ENCODE peak calls at places on chromosomes 12 and 14, in four cellular contexts. N, F, E and A are unnamed samples.

GRCh38 chr14:72567226-72567625 is 326.7 kb downstream of the DPF3 start:
- DNase-seq in N (no peak), F (no peak), E (no peak), A (no peak)

GRCh38 chr12:117875652-117876491 is 92.9 kb downstream of the KSR2 start:
- DNase-seq in N (no peak), F (no peak), E (peak; percentile 43), A (peak; percentile 83)

GRCh38 chr12:57049890-57050289 is at the start of gene MYO1A:
- DNase-seq in N (peak; percentile 22), F (peak; percentile 16), E (no peak), A (peak; percentile 17)

GRCh38 chr14:53458368-53458814 is 305.3 kb upstream of the DDHD1 start:
- DNase-seq in N (peak; percentile 72), F (peak; percentile 65), E (no peak), A (peak; percentile 43)

GRCh38 chr14:74475678-74476077 is 17.4 kb downstream of the NPC2 start:
- DNase-seq in N (no peak), F (peak; percentile 18), E (no peak), A (no peak)

GRCh38 chr14:80414080-80414479 is 202.8 kb upstream of the DIO2 start:
- DNase-seq in N (no peak), F (no peak), E (no peak), A (no peak)

GRCh38 chr14:74952697-74953484 is 2.5 kb downstream of the PGF start:
- DNase-seq in N (no peak), F (no peak), E (no peak), A (no peak)

GRCh38 chr14:83416476-83416875 is 1882.8 kb upstream of the SEL1L start:
- DNase-seq in N (no peak), F (no peak), E (no peak), A (no peak)

GRCh38 chr12:122891661-122892525 is 4.0 kb downstream of the VPS37B start:
- DNase-seq in N (peak; percentile 52), F (peak; percentile 96), E (no peak), A (peak; percentile 68)

GRCh38 chr12:50088577-50089335 is 3.6 kb downstream of the SMARCD1 start:
- DNase-seq in N (peak; percentile 80), F (peak; percentile 46), E (peak; percentile 54), A (no peak)

GRCh38 chr12:122841544-122842321 is 6.5 kb downstream of the HIP1R start:
- DNase-seq in N (no peak), F (peak; percentile 55), E (no peak), A (no peak)

GRCh38 chr14:53741379-53742225 is 215.0 kb downstream of the BMP4 start:
- DNase-seq in N (no peak), F (peak; percentile 35), E (no peak), A (no peak)

GRCh38 chr12:31431721-31432120 is 105.8 kb upstream of the SINHCAF start:
- DNase-seq in N (no peak), F (no peak), E (no peak), A (no peak)

GRCh38 chr12:50102648-50103309 is 1.0 kb upstream of the GPD1 start:
- DNase-seq in N (no peak), F (no peak), E (no peak), A (no peak)

GRCh38 chr12:127108360-127109215 is 1158.4 kb upstream of the TMEM132C start:
- DNase-seq in N (peak; percentile 71), F (peak; percentile 52), E (peak; percentile 36), A (peak; percentile 29)

GRCh38 chr12:58593557-58594304 is 326.6 kb downstream of the LRIG3 start:
- DNase-seq in N (no peak), F (peak; percentile 60), E (no peak), A (no peak)

GRCh38 chr12:2003676-2004112 is 563 bp downstream of the DCP1B start:
- DNase-seq in N (no peak), F (no peak), E (no peak), A (no peak)

GRCh38 chr12:104713444-104713843 is 244.6 kb downstream of the SLC41A2 start:
- DNase-seq in N (no peak), F (no peak), E (no peak), A (no peak)

GRCh38 chr14:65446159-65446558 is 33.6 kb downstream of the FUT8 start:
- DNase-seq in N (no peak), F (peak; percentile 17), E (no peak), A (no peak)

GRCh38 chr12:97503073-97503472 is 40.5 kb downstream of the RMST start:
- DNase-seq in N (no peak), F (no peak), E (no peak), A (no peak)

GRCh38 chr12:52901715-52902541 is 2.9 kb downstream of the KRT8 start:
- DNase-seq in N (no peak), F (no peak), E (no peak), A (no peak)

GRCh38 chr12:14185441-14186192 is 179.9 kb upstream of the ATF7IP start:
- DNase-seq in N (peak; percentile 49), F (peak; percentile 34), E (no peak), A (peak; percentile 57)

GRCh38 chr14:96592591-96593388 is 90.6 kb downstream of the PAPOLA start:
- DNase-seq in N (peak; percentile 45), F (no peak), E (peak; percentile 52), A (peak; percentile 26)

GRCh38 chr12:22543246-22544037 is 900 bp downstream of the C2CD5 start:
- DNase-seq in N (peak; percentile 50), F (peak; percentile 24), E (peak; percentile 29), A (peak; percentile 27)

GRCh38 chr14:73025544-73025943 is 1.4 kb downstream of the ZFYVE1 start:
- DNase-seq in N (peak; percentile 31), F (peak; percentile 19), E (no peak), A (no peak)

GRCh38 chr12:121983546-121984205 is 38.0 kb upstream of the BCL7A start:
- DNase-seq in N (no peak), F (no peak), E (no peak), A (no peak)

GRCh38 chr14:95184413-95184790 is 27.1 kb upstream of the DICER1 start:
- DNase-seq in N (no peak), F (no peak), E (no peak), A (no peak)

GRCh38 chr14:82398313-82398712 is 864.7 kb upstream of the SEL1L start:
- DNase-seq in N (no peak), F (no peak), E (no peak), A (no peak)

GRCh38 chr14:22849212-22849819 is 12.9 kb downstream of the MMP14 start:
- DNase-seq in N (no peak), F (peak; percentile 54), E (no peak), A (no peak)